ENCODE peak calls at places on chromosomes 1 and 21, in six cellular contexts. One of them, this sample, is unnamed.

GRCh38 chr1:3173113-3173745 is 104.2 kb downstream of the PRDM16 start:
- DNase-seq in lung: no peak
- DNase-seq in mammary epithelial cell: no peak
- DNase-seq in H1: no peak
- DNase-seq in heart right ventricle: no peak
- DNase-seq in H7: no peak
- DNase-seq in this sample: no peak

GRCh38 chr1:111735858-111736544 is 3.2 kb downstream of the INKA2 start:
- DNase-seq in lung: no peak
- DNase-seq in heart right ventricle: no peak
- DNase-seq in mammary epithelial cell: no peak
- DNase-seq in H1: no peak
- DNase-seq in H7: peak
- DNase-seq in this sample: no peak

GRCh38 chr1:236670060-236670459 is 16.2 kb upstream of the ACTN2 start:
- DNase-seq in heart right ventricle: no peak
- DNase-seq in H7: no peak
- DNase-seq in lung: peak
- DNase-seq in H1: no peak
- DNase-seq in mammary epithelial cell: no peak
- DNase-seq in this sample: no peak

GRCh38 chr1:85911742-85912141 is 203.5 kb upstream of the ZNHIT6 start:
- DNase-seq in lung: no peak
- DNase-seq in heart right ventricle: no peak
- DNase-seq in H7: no peak
- DNase-seq in mammary epithelial cell: no peak
- DNase-seq in H1: no peak
- DNase-seq in this sample: no peak

GRCh38 chr1:160942926-160943325 is 11.7 kb downstream of the ITLN2 start:
- DNase-seq in H1: no peak
- DNase-seq in mammary epithelial cell: peak
- DNase-seq in lung: no peak
- DNase-seq in H7: peak
- DNase-seq in heart right ventricle: no peak
- DNase-seq in this sample: no peak

GRCh38 chr21:45629046-45629981 is 14.2 kb upstream of the PCBP3 start:
- DNase-seq in heart right ventricle: no peak
- DNase-seq in lung: no peak
- DNase-seq in H7: peak
- DNase-seq in mammary epithelial cell: no peak
- DNase-seq in H1: no peak
- DNase-seq in this sample: peak

GRCh38 chr1:94017155-94017829 is 103.7 kb downstream of the ABCA4 start:
- DNase-seq in lung: no peak
- DNase-seq in heart right ventricle: no peak
- DNase-seq in H1: no peak
- DNase-seq in H7: no peak
- DNase-seq in mammary epithelial cell: peak
- DNase-seq in this sample: no peak

GRCh38 chr1:83999316-83999819 is 436 bp upstream of the TTLL7 start:
- DNase-seq in heart right ventricle: peak
- DNase-seq in mammary epithelial cell: no peak
- DNase-seq in H7: no peak
- DNase-seq in lung: peak
- DNase-seq in H1: peak
- DNase-seq in this sample: peak

GRCh38 chr1:37478890-37479254 is 4.5 kb downstream of the ZC3H12A start:
- DNase-seq in H7: no peak
- DNase-seq in H1: no peak
- DNase-seq in heart right ventricle: no peak
- DNase-seq in mammary epithelial cell: peak
- DNase-seq in lung: no peak
- DNase-seq in this sample: peak

GRCh38 chr1:25011966-25012625 is 82.0 kb upstream of the RUNX3 start:
- DNase-seq in mammary epithelial cell: no peak
- DNase-seq in heart right ventricle: no peak
- DNase-seq in lung: no peak
- DNase-seq in H7: no peak
- DNase-seq in H1: no peak
- DNase-seq in this sample: no peak

GRCh38 chr1:5388622-5389021 is 603.6 kb downstream of the NPHP4 start:
- DNase-seq in heart right ventricle: no peak
- DNase-seq in lung: no peak
- DNase-seq in H7: no peak
- DNase-seq in mammary epithelial cell: no peak
- DNase-seq in H1: no peak
- DNase-seq in this sample: no peak

GRCh38 chr1:68725353-68725752 is 228.5 kb upstream of the DEPDC1 start:
- DNase-seq in lung: no peak
- DNase-seq in heart right ventricle: peak
- DNase-seq in H7: no peak
- DNase-seq in mammary epithelial cell: peak
- DNase-seq in H1: no peak
- DNase-seq in this sample: no peak

GRCh38 chr1:29196863-29197589 is 15.3 kb upstream of the SRSF4 start:
- DNase-seq in lung: no peak
- DNase-seq in heart right ventricle: no peak
- DNase-seq in mammary epithelial cell: peak
- DNase-seq in H7: no peak
- DNase-seq in H1: no peak
- DNase-seq in this sample: no peak

GRCh38 chr1:30700528-30701265 is 22.7 kb downstream of the MATN1 start:
- DNase-seq in mammary epithelial cell: peak
- DNase-seq in H7: no peak
- DNase-seq in heart right ventricle: no peak
- DNase-seq in lung: no peak
- DNase-seq in H1: no peak
- DNase-seq in this sample: peak

GRCh38 chr1:244077473-244078220 is 26.6 kb downstream of the ZBTB18 start:
- DNase-seq in mammary epithelial cell: no peak
- DNase-seq in lung: no peak
- DNase-seq in heart right ventricle: no peak
- DNase-seq in H7: no peak
- DNase-seq in H1: no peak
- DNase-seq in this sample: no peak

GRCh38 chr1:211676106-211676583 is 724 bp upstream of the NEK2 start:
- DNase-seq in H7: no peak
- DNase-seq in lung: no peak
- DNase-seq in H1: no peak
- DNase-seq in heart right ventricle: no peak
- DNase-seq in mammary epithelial cell: no peak
- DNase-seq in this sample: no peak

GRCh38 chr1:97209381-97209780 is 487.8 kb downstream of the PTBP2 start:
- DNase-seq in heart right ventricle: no peak
- DNase-seq in lung: no peak
- DNase-seq in H1: no peak
- DNase-seq in H7: no peak
- DNase-seq in mammary epithelial cell: peak
- DNase-seq in this sample: no peak

GRCh38 chr1:147580200-147580557 is 38.9 kb downstream of the BCL9 start:
- DNase-seq in lung: no peak
- DNase-seq in H1: no peak
- DNase-seq in heart right ventricle: no peak
- DNase-seq in mammary epithelial cell: peak
- DNase-seq in H7: no peak
- DNase-seq in this sample: no peak
- H3K4me3 ChIP-seq in lung: no peak
- H3K4me3 ChIP-seq in H1: no peak
- H3K4me3 ChIP-seq in heart right ventricle: no peak
- H3K4me3 ChIP-seq in mammary epithelial cell: no peak
- H3K4me3 ChIP-seq in H7: no peak
- H3K4me3 ChIP-seq in this sample: no peak

DNA sequence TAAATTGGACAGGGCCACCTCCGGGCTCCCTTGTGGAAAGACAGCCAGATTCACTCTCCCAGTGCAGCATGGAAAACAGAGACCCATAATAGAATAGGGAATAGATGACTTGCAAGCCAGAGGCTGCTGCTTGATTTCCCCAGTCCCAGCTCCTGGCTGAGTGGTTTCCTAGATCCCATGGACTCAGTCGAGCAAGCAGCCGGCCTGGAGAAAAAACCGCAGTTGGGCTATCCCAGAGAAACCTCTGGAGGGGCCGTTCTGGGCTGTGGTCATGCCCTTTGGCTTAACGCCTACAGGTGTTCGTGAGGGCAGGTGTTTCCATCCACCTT is 61.7 kb downstream of the ELK4 start:
- DNase-seq in heart right ventricle: no peak
- DNase-seq in lung: no peak
- DNase-seq in H7: no peak
- DNase-seq in H1: no peak
- DNase-seq in mammary epithelial cell: no peak
- DNase-seq in this sample: peak
- H3K4me3 ChIP-seq in heart right ventricle: peak
- H3K4me3 ChIP-seq in lung: no peak
- H3K4me3 ChIP-seq in H7: no peak
- H3K4me3 ChIP-seq in H1: no peak
- H3K4me3 ChIP-seq in mammary epithelial cell: no peak
- H3K4me3 ChIP-seq in this sample: peak

DNA sequence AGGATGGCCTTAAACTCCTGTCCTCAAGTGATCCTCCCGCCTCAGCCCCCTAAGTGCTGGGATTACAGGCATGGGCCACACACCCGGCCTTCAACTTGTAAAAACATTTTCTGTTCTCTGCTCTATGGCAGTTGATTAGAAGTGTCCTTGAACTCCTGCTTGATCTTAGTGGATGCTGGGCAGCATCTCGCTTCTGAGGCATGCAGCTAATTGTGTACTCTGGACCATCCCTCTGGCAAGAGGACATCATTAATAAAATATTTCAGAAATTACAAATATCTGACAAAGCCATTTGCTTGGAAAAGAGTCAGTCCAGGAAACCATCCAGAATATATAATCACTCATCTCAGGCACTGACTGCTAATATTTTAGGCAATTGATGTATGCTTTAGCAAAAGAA is 8.1 kb downstream of the NGF start:
- DNase-seq in mammary epithelial cell: no peak
- DNase-seq in H7: no peak
- DNase-seq in lung: no peak
- DNase-seq in H1: no peak
- DNase-seq in heart right ventricle: no peak
- DNase-seq in this sample: no peak
- H3K4me3 ChIP-seq in mammary epithelial cell: no peak
- H3K4me3 ChIP-seq in H7: no peak
- H3K4me3 ChIP-seq in lung: no peak
- H3K4me3 ChIP-seq in H1: no peak
- H3K4me3 ChIP-seq in heart right ventricle: no peak
- H3K4me3 ChIP-seq in this sample: no peak

GRCh38 chr1:17743028-17743706 is 12.0 kb upstream of the ACTL8 start:
- DNase-seq in H7: no peak
- DNase-seq in mammary epithelial cell: no peak
- DNase-seq in heart right ventricle: no peak
- DNase-seq in H1: no peak
- DNase-seq in lung: no peak
- DNase-seq in this sample: no peak

GRCh38 chr1:17743925-17744324 is 11.2 kb upstream of the ACTL8 start:
- DNase-seq in H1: no peak
- DNase-seq in H7: no peak
- DNase-seq in mammary epithelial cell: no peak
- DNase-seq in heart right ventricle: no peak
- DNase-seq in lung: no peak
- DNase-seq in this sample: no peak

GRCh38 chr1:17744666-17745563 is 10.2 kb upstream of the ACTL8 start:
- DNase-seq in heart right ventricle: no peak
- DNase-seq in lung: no peak
- DNase-seq in mammary epithelial cell: no peak
- DNase-seq in H1: no peak
- DNase-seq in H7: no peak
- DNase-seq in this sample: no peak

GRCh38 chr1:17741052-17741451 is 14.1 kb upstream of the ACTL8 start:
- DNase-seq in lung: no peak
- DNase-seq in heart right ventricle: no peak
- DNase-seq in H7: peak
- DNase-seq in H1: no peak
- DNase-seq in mammary epithelial cell: no peak
- DNase-seq in this sample: no peak

GRCh38 chr1:17742590-17742989 is 12.5 kb upstream of the ACTL8 start:
- DNase-seq in H1: no peak
- DNase-seq in lung: no peak
- DNase-seq in heart right ventricle: no peak
- DNase-seq in mammary epithelial cell: no peak
- DNase-seq in H7: no peak
- DNase-seq in this sample: no peak
- H3K4me3 ChIP-seq in H1: no peak
- H3K4me3 ChIP-seq in lung: no peak
- H3K4me3 ChIP-seq in heart right ventricle: no peak
- H3K4me3 ChIP-seq in mammary epithelial cell: no peak
- H3K4me3 ChIP-seq in H7: no peak
- H3K4me3 ChIP-seq in this sample: no peak

GRCh38 chr1:156118175-156118868 is 3.8 kb downstream of the LMNA start:
- DNase-seq in H1: no peak
- DNase-seq in heart right ventricle: peak
- DNase-seq in lung: no peak
- DNase-seq in H7: no peak
- DNase-seq in mammary epithelial cell: peak
- DNase-seq in this sample: peak
- H3K4me3 ChIP-seq in H1: no peak
- H3K4me3 ChIP-seq in heart right ventricle: peak
- H3K4me3 ChIP-seq in lung: peak
- H3K4me3 ChIP-seq in H7: no peak
- H3K4me3 ChIP-seq in mammary epithelial cell: peak
- H3K4me3 ChIP-seq in this sample: peak

GRCh38 chr21:46636181-46636512 is 673 bp downstream of the PRMT2 start:
- DNase-seq in heart right ventricle: no peak
- DNase-seq in H7: no peak
- DNase-seq in mammary epithelial cell: no peak
- DNase-seq in lung: no peak
- DNase-seq in H1: no peak
- DNase-seq in this sample: no peak

GRCh38 chr21:46634427-46634826 is 1.0 kb upstream of the PRMT2 start:
- DNase-seq in H1: no peak
- DNase-seq in H7: no peak
- DNase-seq in heart right ventricle: no peak
- DNase-seq in mammary epithelial cell: no peak
- DNase-seq in lung: no peak
- DNase-seq in this sample: peak

GRCh38 chr21:46635324-46636180 is at the start of gene PRMT2:
- DNase-seq in lung: peak
- DNase-seq in mammary epithelial cell: peak
- DNase-seq in H1: peak
- DNase-seq in heart right ventricle: peak
- DNase-seq in H7: peak
- DNase-seq in this sample: peak

GRCh38 chr21:46634966-46635323 is 529 bp upstream of the PRMT2 start:
- DNase-seq in H7: no peak
- DNase-seq in H1: peak
- DNase-seq in mammary epithelial cell: peak
- DNase-seq in heart right ventricle: no peak
- DNase-seq in lung: peak
- DNase-seq in this sample: peak

GRCh38 chr21:46633561-46633960 is 1.9 kb upstream of the PRMT2 start:
- DNase-seq in lung: no peak
- DNase-seq in heart right ventricle: no peak
- DNase-seq in H7: no peak
- DNase-seq in mammary epithelial cell: no peak
- DNase-seq in H1: no peak
- DNase-seq in this sample: no peak
- H3K4me3 ChIP-seq in lung: no peak
- H3K4me3 ChIP-seq in heart right ventricle: no peak
- H3K4me3 ChIP-seq in H7: no peak
- H3K4me3 ChIP-seq in mammary epithelial cell: no peak
- H3K4me3 ChIP-seq in H1: no peak
- H3K4me3 ChIP-seq in this sample: no peak